ENCODE peak calls at places on chromosomes 11 and 22, in eight cellular contexts. R is transverse colon, A is sigmoid colon, T is GM23338, H is HCT116, Q is HL-60, J is endothelial cell of umbilical vein, I is spleen. K is an unnamed sample.

GRCh38 chr11:107591098-107591445 is at the start of gene ELMOD1:
- DNase-seq in T (peak; percentile 72), I (peak; percentile 78), J (peak; percentile 46), A (peak; percentile 73), H (no peak), Q (no peak), R (peak; percentile 19), K (no peak)

GRCh38 chr11:35514481-35514880 is 10.9 kb downstream of the PAMR1 start:
- DNase-seq in T (no peak), J (no peak), I (no peak), A (no peak), Q (no peak), R (no peak), H (no peak), K (peak; percentile 29)

GRCh38 chr11:32580967-32581366 is 2.7 kb upstream of the EIF3M start:
- DNase-seq in Q (no peak), H (no peak), I (no peak), J (no peak), A (no peak), T (peak; percentile 20), R (no peak), K (no peak)

GRCh38 chr11:121929581-121929980 is 186.4 kb downstream of the BLID start:
- DNase-seq in I (no peak), J (peak; percentile 63), H (no peak), R (no peak), A (no peak), T (peak; percentile 65), Q (no peak), K (peak; percentile 90)

GRCh38 chr11:28242596-28242995 is 134.4 kb downstream of the METTL15 start:
- DNase-seq in R (no peak), T (no peak), Q (no peak), I (no peak), J (no peak), H (no peak), A (no peak), K (no peak)

GRCh38 chr11:77289737-77290136 is 11.7 kb downstream of the GDPD4 start:
- DNase-seq in J (no peak), T (no peak), Q (no peak), R (no peak), H (no peak), A (no peak), I (no peak), K (no peak)

GRCh38 chr11:110763249-110764011 is 51.2 kb upstream of the ARHGAP20 start:
- DNase-seq in R (peak; percentile 52), Q (no peak), I (no peak), H (no peak), A (no peak), J (peak; percentile 72), T (no peak), K (no peak)

GRCh38 chr22:27780161-27780575 is 21.4 kb downstream of the MN1 start:
- DNase-seq in T (peak; percentile 86), J (no peak), Q (no peak), I (no peak), R (no peak), A (no peak), H (no peak), K (no peak)

GRCh38 chr11:101090679-101091270 is 38.8 kb downstream of the PGR start:
- DNase-seq in R (no peak), T (no peak), A (no peak), H (no peak), I (no peak), Q (no peak), J (no peak), K (no peak)

GRCh38 chr11:94142308-94143277 is 14.0 kb downstream of the PANX1 start:
- DNase-seq in R (no peak), I (no peak), T (no peak), H (no peak), J (peak; percentile 70), Q (no peak), A (no peak), K (no peak)

GRCh38 chr11:125335101-125335500 is 161.0 kb downstream of the FEZ1 start:
- DNase-seq in Q (no peak), H (no peak), T (no peak), R (no peak), A (no peak), J (no peak), I (peak; percentile 56), K (no peak)

GRCh38 chr11:16373768-16374167 is 17.4 kb upstream of the SOX6 start:
- DNase-seq in H (no peak), R (no peak), Q (no peak), I (no peak), T (no peak), A (no peak), J (no peak), K (no peak)

GRCh38 chr22:48253573-48253972 is 1491.1 kb downstream of the TBC1D22A start:
- DNase-seq in A (no peak), R (no peak), H (no peak), T (no peak), Q (no peak), I (peak; percentile 33), J (no peak), K (no peak)

GRCh38 chr11:127106142-127106541 is 105.6 kb upstream of the KIRREL3 start:
- DNase-seq in H (no peak), T (peak; percentile 28), Q (no peak), R (no peak), J (no peak), A (no peak), I (no peak), K (peak; percentile 91)

GRCh38 chr22:29744902-29745301 is 21.9 kb downstream of the ZMAT5 start:
- DNase-seq in Q (no peak), R (peak; percentile 16), I (no peak), J (no peak), A (no peak), T (no peak), H (no peak), K (no peak)

GRCh38 chr11:2886191-2886894 is 768 bp upstream of the CDKN1C start:
- DNase-seq in R (no peak), H (no peak), T (peak; percentile 65), J (peak; percentile 39), Q (no peak), A (peak; percentile 85), I (peak; percentile 91), K (no peak)

GRCh38 chr11:100695911-100696310 is 8.8 kb downstream of the ARHGAP42 start:
- DNase-seq in A (no peak), Q (no peak), T (no peak), R (no peak), I (no peak), H (no peak), J (no peak), K (no peak)

GRCh38 chr11:95147364-95147905 is 57.8 kb downstream of the ENDOD1 start:
- DNase-seq in I (no peak), Q (no peak), T (no peak), R (no peak), A (peak; percentile 80), H (peak; percentile 34), J (peak; percentile 89), K (no peak)

GRCh38 chr11:125229006-125229405 is 64.5 kb downstream of the PKNOX2 start:
- DNase-seq in H (no peak), J (no peak), A (no peak), I (no peak), Q (no peak), T (peak; percentile 45), R (no peak), K (no peak)

GRCh38 chr11:34185926-34186841 is 80.8 kb downstream of the NAT10 start:
- DNase-seq in I (no peak), J (no peak), T (peak; percentile 63), H (no peak), A (no peak), R (no peak), Q (no peak), K (no peak)

GRCh38 chr22:44848296-44848741 is 95.9 kb downstream of the ARHGAP8 start:
- DNase-seq in I (no peak), J (no peak), R (no peak), T (no peak), Q (no peak), H (no peak), A (no peak), K (no peak)

GRCh38 chr11:111298466-111299110 is at the start of gene POU2AF3:
- DNase-seq in J (no peak), Q (no peak), R (no peak), H (no peak), I (peak; percentile 77), T (peak; percentile 47), A (peak; percentile 69), K (peak; percentile 92)

GRCh38 chr22:43228330-43228729 is 41.4 kb upstream of the TTLL12 start:
- DNase-seq in H (peak; percentile 10), I (no peak), T (peak; percentile 88), J (peak; percentile 36), A (no peak), Q (peak; percentile 55), R (peak; percentile 24), K (no peak)
- TF ChIP-seq CTCF in H (peak; percentile 73), I (no peak), T (peak; percentile 78), J (peak; percentile 66), A (no peak), Q (peak; percentile 32), R (no peak), K (no peak)

DNA sequence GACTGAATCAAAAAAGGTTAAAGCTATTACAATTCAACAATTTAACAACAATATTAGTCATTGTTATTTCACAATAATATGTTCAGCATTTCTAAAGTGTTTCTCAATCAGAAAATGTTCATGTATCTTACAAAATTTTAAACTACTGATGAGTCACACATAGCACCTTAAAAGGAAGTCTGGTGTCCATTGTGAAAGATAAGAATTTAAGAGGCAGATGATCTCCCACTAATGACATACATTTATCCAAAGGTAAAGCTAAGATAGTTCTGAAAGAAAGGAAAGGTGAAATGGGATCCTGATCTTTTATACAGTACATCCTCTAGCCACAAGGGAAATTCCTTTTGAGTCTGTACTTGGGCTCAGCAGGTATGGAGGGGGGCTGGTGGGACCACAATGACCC is 79.6 kb downstream of the MAML2 start:
- DNase-seq in I (no peak), Q (no peak), H (no peak), T (no peak), A (no peak), R (no peak), J (peak; percentile 45), K (no peak)
- TF ChIP-seq POLR2AphosphoS5 in I (peak; percentile 26), Q (no peak), H (no peak), T (no peak), A (peak; percentile 16), R (no peak), J (no peak), K (peak; percentile 57)

GRCh38 chr11:88202498-88202897 is 27.3 kb upstream of the RAB38 start:
- DNase-seq in R (no peak), H (no peak), A (no peak), I (no peak), Q (no peak), J (no peak), T (no peak), K (no peak)
- H3K4me3 ChIP-seq in R (no peak overlapping the region), H (no peak overlapping the region), A (no peak overlapping the region), I (no peak overlapping the region), Q (no peak overlapping the region), J (no peak overlapping the region), T (no peak overlapping the region), K (no peak overlapping the region)

DNA sequence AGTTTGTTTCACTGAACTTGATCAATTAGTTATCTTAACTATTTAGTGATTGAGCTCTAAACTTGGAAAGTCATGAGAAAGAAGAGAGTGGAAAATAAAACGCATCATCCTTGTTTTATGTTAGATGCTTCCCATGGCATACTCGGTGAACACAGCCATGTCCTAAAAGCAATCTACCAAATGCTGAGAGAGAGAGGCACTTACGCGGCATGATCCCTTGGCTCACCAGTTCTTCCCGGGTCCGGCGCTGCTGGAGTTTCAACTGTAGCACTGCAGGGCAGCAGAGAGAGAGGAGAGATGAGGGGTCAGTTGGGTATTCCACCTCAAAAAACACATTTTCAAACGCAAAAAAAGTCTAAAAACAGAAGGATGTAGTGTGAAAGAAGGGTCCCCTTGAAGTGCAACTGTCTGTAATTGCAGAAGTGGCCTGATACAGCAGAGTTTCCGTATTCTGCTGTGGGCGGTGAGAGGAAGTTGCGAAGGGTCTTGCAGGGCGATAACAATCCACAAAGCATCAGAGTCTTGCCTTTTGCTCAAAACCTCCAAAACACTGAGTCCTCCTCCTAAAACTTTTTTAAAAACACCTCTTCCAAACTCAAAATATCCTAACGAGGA is 92.7 kb downstream of the SGSM3 start:
- DNase-seq in R (peak; percentile 27), A (no peak), T (no peak), I (peak; percentile 84), J (no peak), H (no peak), Q (peak; percentile 91), K (no peak)
- TF ChIP-seq CTCF in R (no peak), A (no peak), T (no peak), I (no peak), J (no peak), H (no peak), Q (no peak), K (no peak)